ENCODE peak calls at places on chromosomes 13 and 19, in ten cellular contexts. L is SK-N-DZ; X is AG04450; N is RCC 7860; T is heart right ventricle; B is T-helper 9 cell; R is stimulated activated CD4-positive, alpha-beta T cell treated with anti-CD3 and anti-CD28 coated beads, Interleukin-4, amount 100 ng/mL, for 48 hours; U is WTC11; F is activated CD4-positive, CD25-positive, alpha-beta regulatory T cell; D is LoVo. I is an unnamed sample.

GRCh38 chr13:77536358-77536757 is 852 bp downstream of the SCEL start:
- DNase-seq in D (no peak), B (no peak), R (no peak), U (no peak), T (no peak), F (no peak), L (no peak), N (no peak), X (no peak), I (no peak)

GRCh38 chr13:107865643-107866006 is 349.7 kb downstream of the LIG4 start:
- DNase-seq in R (no peak), D (no peak), T (no peak), N (no peak), B (no peak), F (no peak), X (no peak), L (peak), U (no peak), I (peak)

GRCh38 chr13:51342706-51343105 is 3.2 kb downstream of the SERPINE3 start:
- DNase-seq in F (no peak), U (no peak), T (no peak), L (no peak), R (no peak), B (no peak), D (no peak), N (no peak), X (peak), I (peak)

GRCh38 chr19:1862424-1863307 is 713 bp downstream of the KLF16 start:
- DNase-seq in N (peak), B (peak), U (peak), D (peak), T (no peak), R (peak), F (peak), L (no peak), X (no peak), I (no peak)

GRCh38 chr13:54536112-54536511 is 1507.5 kb downstream of the OLFM4 start:
- DNase-seq in D (no peak), F (no peak), N (no peak), B (no peak), U (no peak), T (peak), L (no peak), R (no peak), X (no peak), I (no peak)

GRCh38 chr13:22039961-22040360 is 369.1 kb downstream of the FGF9 start:
- DNase-seq in N (no peak), U (no peak), R (no peak), F (no peak), B (no peak), D (no peak), T (no peak), X (no peak), L (no peak), I (no peak)

GRCh38 chr13:48156466-48156865 is 61.6 kb upstream of the MED4 start:
- DNase-seq in B (peak), D (peak), R (peak), X (no peak), T (no peak), U (peak), L (no peak), F (peak), N (no peak), I (no peak)

GRCh38 chr13:104416973-104417372 is 1350.8 kb upstream of the SLC10A2 start:
- DNase-seq in F (no peak), N (no peak), T (no peak), B (no peak), X (no peak), U (no peak), L (no peak), R (no peak), D (no peak), I (no peak)

GRCh38 chr13:30998548-30999140 is 66.2 kb downstream of the TEX26 start:
- DNase-seq in B (no peak), D (no peak), F (no peak), X (peak), R (no peak), T (no peak), U (no peak), L (peak), N (no peak), I (peak)

GRCh38 chr13:40386586-40386985 is 279.9 kb downstream of the FOXO1 start:
- DNase-seq in D (no peak), N (no peak), X (no peak), R (no peak), F (no peak), L (no peak), B (no peak), T (no peak), U (no peak), I (no peak)

GRCh38 chr19:45638930-45639729 is at the start of gene EML2:
- DNase-seq in R (no peak), X (no peak), T (no peak), L (no peak), U (peak), D (peak), F (peak), B (peak), N (no peak), I (peak)

I was measured in fibroblast of villous mesenchyme.